ENCODE peak calls at places on chromosomes 12 and 14, in ten cellular contexts. One of them, this sample, is unnamed. For H3K4me1 and H3K36me3, the result is how much of the 10 kb centered on the place peaks cover.

GRCh38 chr14:51828017-51828797 is 32.2 kb upstream of the GNG2 start:
- DNase-seq in CD8-positive, alpha-beta memory T cell: peak
- DNase-seq in A673: peak
- DNase-seq in spleen: peak
- DNase-seq in IMR-90: peak
- DNase-seq in cardiac muscle cell: no peak
- DNase-seq in prostate gland: no peak
- DNase-seq in stomach: peak
- DNase-seq in transverse colon: peak
- DNase-seq in ascending aorta: peak
- DNase-seq in this sample: peak

GRCh38 chr12:46134852-46135251 is 134.0 kb downstream of the SLC38A1 start:
- DNase-seq in CD8-positive, alpha-beta memory T cell: no peak
- DNase-seq in A673: no peak
- DNase-seq in spleen: no peak
- DNase-seq in IMR-90: no peak
- DNase-seq in cardiac muscle cell: no peak
- DNase-seq in prostate gland: no peak
- DNase-seq in stomach: no peak
- DNase-seq in transverse colon: no peak
- DNase-seq in ascending aorta: no peak
- DNase-seq in this sample: no peak

GRCh38 chr14:74946659-74947281 is 8.6 kb downstream of the PGF start:
- DNase-seq in CD8-positive, alpha-beta memory T cell: no peak
- DNase-seq in A673: no peak
- DNase-seq in spleen: no peak
- DNase-seq in IMR-90: no peak
- DNase-seq in cardiac muscle cell: no peak
- DNase-seq in prostate gland: no peak
- DNase-seq in stomach: no peak
- DNase-seq in transverse colon: no peak
- DNase-seq in ascending aorta: no peak
- DNase-seq in this sample: no peak

GRCh38 chr14:92690171-92691011 is 58.0 kb downstream of the LGMN start:
- DNase-seq in CD8-positive, alpha-beta memory T cell: no peak
- DNase-seq in A673: peak
- DNase-seq in spleen: peak
- DNase-seq in IMR-90: peak
- DNase-seq in cardiac muscle cell: peak
- DNase-seq in prostate gland: peak
- DNase-seq in stomach: peak
- DNase-seq in transverse colon: peak
- DNase-seq in ascending aorta: no peak
- DNase-seq in this sample: no peak

GRCh38 chr12:38586652-38587219 is 270.2 kb downstream of the ALG10B start:
- DNase-seq in CD8-positive, alpha-beta memory T cell: no peak
- DNase-seq in A673: no peak
- DNase-seq in spleen: no peak
- DNase-seq in IMR-90: no peak
- DNase-seq in cardiac muscle cell: no peak
- DNase-seq in prostate gland: no peak
- DNase-seq in stomach: no peak
- DNase-seq in transverse colon: no peak
- DNase-seq in ascending aorta: no peak
- DNase-seq in this sample: no peak

GRCh38 chr12:50961708-50962107 is 9.4 kb downstream of the HIGD1C start:
- DNase-seq in CD8-positive, alpha-beta memory T cell: no peak
- DNase-seq in A673: no peak
- DNase-seq in spleen: no peak
- DNase-seq in IMR-90: peak
- DNase-seq in cardiac muscle cell: no peak
- DNase-seq in prostate gland: no peak
- DNase-seq in stomach: no peak
- DNase-seq in transverse colon: no peak
- DNase-seq in ascending aorta: no peak
- DNase-seq in this sample: no peak

GRCh38 chr12:22333751-22334695 is 484 bp downstream of the ST8SIA1 start:
- DNase-seq in CD8-positive, alpha-beta memory T cell: no peak
- DNase-seq in A673: no peak
- DNase-seq in spleen: peak
- DNase-seq in IMR-90: no peak
- DNase-seq in cardiac muscle cell: peak
- DNase-seq in prostate gland: peak
- DNase-seq in stomach: no peak
- DNase-seq in transverse colon: peak
- DNase-seq in ascending aorta: no peak
- DNase-seq in this sample: no peak

GRCh38 chr12:92771011-92771410 is 68.2 kb downstream of the PLEKHG7 start:
- DNase-seq in CD8-positive, alpha-beta memory T cell: no peak
- DNase-seq in A673: no peak
- DNase-seq in spleen: no peak
- DNase-seq in IMR-90: no peak
- DNase-seq in cardiac muscle cell: no peak
- DNase-seq in prostate gland: no peak
- DNase-seq in stomach: no peak
- DNase-seq in transverse colon: no peak
- DNase-seq in ascending aorta: no peak
- DNase-seq in this sample: no peak

GRCh38 chr14:84885061-84885460 is 644.9 kb upstream of the FLRT2 start:
- DNase-seq in CD8-positive, alpha-beta memory T cell: no peak
- DNase-seq in A673: no peak
- DNase-seq in spleen: no peak
- DNase-seq in IMR-90: no peak
- DNase-seq in cardiac muscle cell: no peak
- DNase-seq in prostate gland: no peak
- DNase-seq in stomach: no peak
- DNase-seq in transverse colon: no peak
- DNase-seq in ascending aorta: no peak
- DNase-seq in this sample: no peak

GRCh38 chr12:68611094-68611818 is 557 bp downstream of the RAP1B start:
- DNase-seq in CD8-positive, alpha-beta memory T cell: peak
- DNase-seq in A673: peak
- DNase-seq in spleen: peak
- DNase-seq in IMR-90: peak
- DNase-seq in cardiac muscle cell: peak
- DNase-seq in prostate gland: peak
- DNase-seq in stomach: peak
- DNase-seq in transverse colon: peak
- DNase-seq in ascending aorta: peak
- DNase-seq in this sample: peak

GRCh38 chr12:69231479-69231878 is 7.9 kb upstream of the CPSF6 start:
- DNase-seq in CD8-positive, alpha-beta memory T cell: no peak
- DNase-seq in A673: no peak
- DNase-seq in spleen: no peak
- DNase-seq in IMR-90: no peak
- DNase-seq in cardiac muscle cell: no peak
- DNase-seq in prostate gland: no peak
- DNase-seq in stomach: no peak
- DNase-seq in transverse colon: no peak
- DNase-seq in ascending aorta: no peak
- DNase-seq in this sample: no peak

GRCh38 chr14:69880051-69880487 is 853 bp downstream of the SMOC1 start:
- DNase-seq in CD8-positive, alpha-beta memory T cell: no peak
- DNase-seq in A673: no peak
- DNase-seq in spleen: no peak
- DNase-seq in IMR-90: peak
- DNase-seq in cardiac muscle cell: peak
- DNase-seq in prostate gland: no peak
- DNase-seq in stomach: no peak
- DNase-seq in transverse colon: no peak
- DNase-seq in ascending aorta: no peak
- DNase-seq in this sample: peak

GRCh38 chr14:55749201-55749812 is 169.3 kb downstream of the KTN1 start:
- DNase-seq in CD8-positive, alpha-beta memory T cell: no peak
- DNase-seq in A673: peak
- DNase-seq in spleen: no peak
- DNase-seq in IMR-90: peak
- DNase-seq in cardiac muscle cell: no peak
- DNase-seq in prostate gland: peak
- DNase-seq in stomach: no peak
- DNase-seq in transverse colon: no peak
- DNase-seq in ascending aorta: no peak
- DNase-seq in this sample: peak

GRCh38 chr12:132490481-132491348 is 764 bp downstream of the FBRSL1 start:
- DNase-seq in CD8-positive, alpha-beta memory T cell: no peak
- DNase-seq in A673: no peak
- DNase-seq in spleen: peak
- DNase-seq in IMR-90: peak
- DNase-seq in cardiac muscle cell: peak
- DNase-seq in prostate gland: no peak
- DNase-seq in stomach: no peak
- DNase-seq in transverse colon: no peak
- DNase-seq in ascending aorta: no peak
- DNase-seq in this sample: no peak

GRCh38 chr12:7017870-7018349 is 366 bp downstream of the LPCAT3 start:
- DNase-seq in CD8-positive, alpha-beta memory T cell: no peak
- DNase-seq in A673: peak
- DNase-seq in spleen: no peak
- DNase-seq in IMR-90: peak
- DNase-seq in cardiac muscle cell: no peak
- DNase-seq in prostate gland: peak
- DNase-seq in stomach: peak
- DNase-seq in transverse colon: peak
- DNase-seq in ascending aorta: no peak
- DNase-seq in this sample: peak

GRCh38 chr12:1928439-1929121 is 10.1 kb upstream of the CACNA2D4 start:
- DNase-seq in CD8-positive, alpha-beta memory T cell: no peak
- DNase-seq in A673: no peak
- DNase-seq in spleen: peak
- DNase-seq in IMR-90: no peak
- DNase-seq in cardiac muscle cell: no peak
- DNase-seq in prostate gland: no peak
- DNase-seq in stomach: peak
- DNase-seq in transverse colon: no peak
- DNase-seq in ascending aorta: no peak
- DNase-seq in this sample: no peak

GRCh38 chr12:40263616-40264409 is 39.0 kb downstream of the LRRK2 start:
- DNase-seq in CD8-positive, alpha-beta memory T cell: no peak
- DNase-seq in A673: no peak
- DNase-seq in spleen: no peak
- DNase-seq in IMR-90: peak
- DNase-seq in cardiac muscle cell: no peak
- DNase-seq in prostate gland: no peak
- DNase-seq in stomach: no peak
- DNase-seq in transverse colon: no peak
- DNase-seq in ascending aorta: no peak
- DNase-seq in this sample: no peak

GRCh38 chr12:40261937-40262336 is 37.1 kb downstream of the LRRK2 start:
- DNase-seq in CD8-positive, alpha-beta memory T cell: no peak
- DNase-seq in A673: no peak
- DNase-seq in spleen: no peak
- DNase-seq in IMR-90: no peak
- DNase-seq in cardiac muscle cell: no peak
- DNase-seq in prostate gland: no peak
- DNase-seq in stomach: no peak
- DNase-seq in transverse colon: no peak
- DNase-seq in ascending aorta: no peak
- DNase-seq in this sample: no peak

DNA sequence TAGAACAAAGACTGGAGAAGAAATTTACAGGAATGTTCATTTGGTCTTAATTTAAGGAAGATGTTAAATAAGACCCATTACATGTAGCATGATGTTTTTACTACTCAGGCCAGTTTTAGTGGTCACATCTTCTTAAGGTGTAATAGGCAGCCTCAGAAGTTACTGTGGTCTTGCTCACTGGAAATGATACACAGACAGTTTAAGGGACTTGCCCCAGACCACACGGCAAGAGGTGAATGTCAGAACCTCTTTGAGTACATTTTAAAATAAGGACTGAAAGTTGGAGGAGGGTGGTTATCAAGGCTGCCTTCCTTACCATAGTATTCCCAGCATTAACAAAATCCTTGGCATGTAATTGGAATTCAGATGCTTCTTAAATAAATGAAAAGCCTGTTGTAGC is 37.9 kb downstream of the LRRK2 start:
- DNase-seq in CD8-positive, alpha-beta memory T cell: no peak
- DNase-seq in A673: no peak
- DNase-seq in spleen: no peak
- DNase-seq in IMR-90: no peak
- DNase-seq in cardiac muscle cell: no peak
- DNase-seq in prostate gland: no peak
- DNase-seq in stomach: no peak
- DNase-seq in transverse colon: no peak
- DNase-seq in ascending aorta: no peak
- DNase-seq in this sample: no peak
- H3K4me1 ChIP-seq in CD8-positive, alpha-beta memory T cell: under half
- H3K4me1 ChIP-seq in A673: under half
- H3K4me1 ChIP-seq in spleen: under half
- H3K4me1 ChIP-seq in IMR-90: under half
- H3K4me1 ChIP-seq in cardiac muscle cell: under half
- H3K4me1 ChIP-seq in prostate gland: under half
- H3K4me1 ChIP-seq in stomach: under half
- H3K4me1 ChIP-seq in transverse colon: under half
- H3K4me1 ChIP-seq in ascending aorta: under half
- H3K4me1 ChIP-seq in this sample: under half

GRCh38 chr12:53063708-53064612 is 14.1 kb downstream of the TNS2 start:
- DNase-seq in CD8-positive, alpha-beta memory T cell: no peak
- DNase-seq in A673: no peak
- DNase-seq in spleen: peak
- DNase-seq in IMR-90: peak
- DNase-seq in cardiac muscle cell: no peak
- DNase-seq in prostate gland: no peak
- DNase-seq in stomach: no peak
- DNase-seq in transverse colon: peak
- DNase-seq in ascending aorta: peak
- DNase-seq in this sample: no peak
- H3K36me3 ChIP-seq in CD8-positive, alpha-beta memory T cell: under half
- H3K36me3 ChIP-seq in A673: under half
- H3K36me3 ChIP-seq in spleen: half or more
- H3K36me3 ChIP-seq in IMR-90: half or more
- H3K36me3 ChIP-seq in cardiac muscle cell: under half
- H3K36me3 ChIP-seq in prostate gland: under half
- H3K36me3 ChIP-seq in stomach: half or more
- H3K36me3 ChIP-seq in transverse colon: under half
- H3K36me3 ChIP-seq in ascending aorta: half or more
- H3K36me3 ChIP-seq in this sample: under half

GRCh38 chr14:76782115-76782884 is 21.0 kb downstream of the VASH1 start:
- DNase-seq in CD8-positive, alpha-beta memory T cell: no peak
- DNase-seq in A673: no peak
- DNase-seq in spleen: peak
- DNase-seq in IMR-90: no peak
- DNase-seq in cardiac muscle cell: no peak
- DNase-seq in prostate gland: no peak
- DNase-seq in stomach: no peak
- DNase-seq in transverse colon: no peak
- DNase-seq in ascending aorta: no peak
- DNase-seq in this sample: no peak
- H3K27ac ChIP-seq in CD8-positive, alpha-beta memory T cell: no peak
- H3K27ac ChIP-seq in A673: no peak
- H3K27ac ChIP-seq in spleen: peak
- H3K27ac ChIP-seq in IMR-90: no peak
- H3K27ac ChIP-seq in cardiac muscle cell: no peak
- H3K27ac ChIP-seq in prostate gland: no peak
- H3K27ac ChIP-seq in stomach: peak
- H3K27ac ChIP-seq in transverse colon: no peak
- H3K27ac ChIP-seq in ascending aorta: peak
- H3K27ac ChIP-seq in this sample: no peak

DNA sequence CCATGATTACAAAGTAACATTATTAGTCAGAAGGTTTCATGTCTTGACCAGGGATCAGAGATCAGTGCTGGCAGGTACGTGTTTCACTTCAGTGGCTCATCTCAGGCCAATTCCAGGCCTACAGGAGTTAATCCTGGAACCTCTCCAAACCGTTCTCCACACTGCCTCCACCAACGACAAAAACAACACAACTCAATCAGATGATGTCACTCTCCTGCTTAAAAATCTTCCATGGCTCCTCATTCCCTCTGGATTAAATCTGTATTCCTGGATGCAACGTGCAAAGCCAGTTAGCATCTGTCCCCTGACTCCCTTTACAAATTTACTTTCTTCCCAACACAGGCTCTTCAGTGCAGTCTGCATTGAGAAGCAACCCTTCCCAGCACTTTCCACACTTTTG is 34.3 kb upstream of the TXNRD1 start:
- DNase-seq in CD8-positive, alpha-beta memory T cell: no peak
- DNase-seq in A673: no peak
- DNase-seq in spleen: no peak
- DNase-seq in IMR-90: peak
- DNase-seq in cardiac muscle cell: no peak
- DNase-seq in prostate gland: no peak
- DNase-seq in stomach: no peak
- DNase-seq in transverse colon: no peak
- DNase-seq in ascending aorta: no peak
- DNase-seq in this sample: no peak
- H3K4me1 ChIP-seq in CD8-positive, alpha-beta memory T cell: under half
- H3K4me1 ChIP-seq in A673: under half
- H3K4me1 ChIP-seq in spleen: under half
- H3K4me1 ChIP-seq in IMR-90: under half
- H3K4me1 ChIP-seq in cardiac muscle cell: under half
- H3K4me1 ChIP-seq in prostate gland: under half
- H3K4me1 ChIP-seq in stomach: under half
- H3K4me1 ChIP-seq in transverse colon: under half
- H3K4me1 ChIP-seq in ascending aorta: under half
- H3K4me1 ChIP-seq in this sample: under half

This sample was measured in SJCRH30.